ENCODE peak calls at places on chromosomes 4 and X, in eight cellular contexts. B, X, I, R, U, H, G and C are unnamed samples.

GRCh38 chrX:88425739-88426138 is 321.3 kb upstream of the CPXCR1 start:
- DNase-seq in I (no peak), H (peak), U (no peak), R (no peak), G (no peak), X (no peak), B (no peak), C (no peak)

GRCh38 chrX:11756354-11757318 is 1.4 kb upstream of the MSL3 start:
- DNase-seq in G (no peak), R (no peak), I (no peak), X (peak), B (no peak), H (no peak), U (no peak), C (no peak)

GRCh38 chr4:89681219-89681618 is 155.7 kb downstream of the SNCA start:
- DNase-seq in H (peak), B (no peak), X (no peak), U (no peak), I (no peak), R (no peak), G (no peak), C (no peak)

GRCh38 chr4:87120411-87121162 is 99.8 kb downstream of the KLHL8 start:
- DNase-seq in B (no peak), X (no peak), U (peak), H (no peak), I (peak), G (no peak), R (no peak), C (no peak)

GRCh38 chr4:173519130-173520101 is 10.6 kb downstream of the HAND2 start:
- DNase-seq in G (no peak), X (peak), I (peak), R (no peak), H (no peak), U (no peak), B (no peak), C (peak)

GRCh38 chr4:8097141-8097541 is 61.5 kb downstream of the ABLIM2 start:
- DNase-seq in I (peak), U (no peak), H (no peak), B (no peak), R (no peak), G (no peak), X (no peak), C (no peak)

GRCh38 chrX:31228415-31228832 is 156.6 kb upstream of the FTHL17 start:
- DNase-seq in R (no peak), X (peak), B (no peak), G (no peak), H (no peak), U (no peak), I (no peak), C (no peak)

GRCh38 chr4:21726255-21726815 is 222.2 kb downstream of the KCNIP4 start:
- DNase-seq in R (no peak), U (no peak), I (no peak), H (no peak), G (no peak), X (peak), B (no peak), C (no peak)

GRCh38 chrX:15299945-15300851 is 15.2 kb downstream of the ASB11 start:
- DNase-seq in G (no peak), R (no peak), U (no peak), I (no peak), H (no peak), X (peak), B (no peak), C (no peak)

GRCh38 chr4:6258741-6259140 is 10.9 kb upstream of the WFS1 start:
- DNase-seq in X (no peak), U (no peak), H (no peak), I (peak), B (no peak), G (no peak), R (no peak), C (no peak)

GRCh38 chrX:19602866-19603620 is 87.7 kb upstream of the MAP3K15 start:
- DNase-seq in B (no peak), G (no peak), R (no peak), H (no peak), U (no peak), X (peak), I (no peak), C (no peak)

GRCh38 chrX:72079607-72080006 is 52.1 kb downstream of the RTL5 start:
- DNase-seq in G (no peak), R (no peak), X (no peak), B (no peak), U (no peak), H (no peak), I (no peak), C (peak)

GRCh38 chrX:118780915-118781314 is 42.7 kb upstream of the ZCCHC12 start:
- DNase-seq in I (no peak), H (no peak), G (no peak), U (no peak), R (no peak), B (no peak), X (peak), C (no peak)

GRCh38 chr4:41611881-41612871 is 74.2 kb downstream of the LIMCH1 start:
- DNase-seq in G (no peak), I (peak), R (no peak), X (peak), B (no peak), U (no peak), H (no peak), C (peak)

GRCh38 chr4:119082661-119083060 is 53.0 kb upstream of the MYOZ2 start:
- DNase-seq in U (no peak), I (no peak), B (no peak), R (no peak), H (no peak), G (no peak), X (no peak), C (no peak)

GRCh38 chr4:152500798-152501434 is 35.0 kb downstream of the FBXW7 start:
- DNase-seq in X (peak), U (peak), G (peak), I (no peak), B (peak), H (peak), R (no peak), C (no peak)

GRCh38 chr4:86359944-86360478 is at the start of gene MAPK10:
- DNase-seq in I (no peak), B (peak), X (peak), U (peak), H (peak), R (peak), G (peak), C (peak)

GRCh38 chr4:158938462-158939044 is 164.3 kb upstream of the RAPGEF2 start:
- DNase-seq in G (no peak), R (no peak), U (no peak), B (no peak), H (no peak), X (peak), I (no peak), C (no peak)

GRCh38 chrX:11792461-11793421 is 34.7 kb downstream of the MSL3 start:
- DNase-seq in R (no peak), I (no peak), G (peak), H (peak), X (no peak), B (peak), U (no peak), C (no peak)

GRCh38 chrX:125205084-125205917 is 114.4 kb upstream of the TEX13C start:
- DNase-seq in G (no peak), I (peak), R (no peak), H (no peak), U (peak), B (peak), X (no peak), C (peak)

GRCh38 chr4:152045781-152046571 is 285.2 kb upstream of the GATB start:
- DNase-seq in I (peak), G (no peak), R (peak), B (peak), X (peak), U (no peak), H (no peak), C (no peak)

GRCh38 chr4:112823141-112823540 is 186.2 kb downstream of the LARP7 start:
- DNase-seq in I (no peak), X (no peak), R (no peak), B (no peak), U (no peak), G (no peak), H (no peak), C (no peak)

GRCh38 chr4:82515705-82516104 is 46.1 kb downstream of the TMEM150C start:
- DNase-seq in X (peak), U (peak), G (no peak), H (no peak), R (no peak), I (no peak), B (no peak), C (peak)

GRCh38 chr4:78288327-78288726 is 231.2 kb downstream of the FRAS1 start:
- DNase-seq in H (no peak), I (no peak), X (peak), R (no peak), G (no peak), U (no peak), B (no peak), C (no peak)

GRCh38 chr4:15809058-15809457 is 30.9 kb downstream of the CD38 start:
- DNase-seq in G (no peak), R (no peak), B (no peak), I (no peak), U (no peak), X (no peak), H (peak), C (no peak)

GRCh38 chrX:69070949-69071650 is 94.2 kb downstream of the PJA1 start:
- DNase-seq in B (no peak), R (no peak), U (no peak), G (no peak), I (no peak), H (no peak), X (peak), C (peak)

GRCh38 chrX:115712484-115712883 is 151.5 kb downstream of the PLS3 start:
- DNase-seq in X (no peak), I (no peak), U (no peak), H (no peak), G (no peak), B (no peak), R (no peak), C (no peak)

GRCh38 chr4:176753049-176753448 is 39.7 kb downstream of the VEGFC start:
- DNase-seq in G (no peak), B (no peak), I (no peak), H (no peak), X (peak), R (no peak), U (no peak), C (no peak)

GRCh38 chrX:16970977-16971376 is 24.5 kb downstream of the REPS2 start:
- DNase-seq in U (no peak), I (no peak), B (no peak), R (no peak), X (peak), H (no peak), G (no peak), C (no peak)

GRCh38 chrX:7542566-7542965 is 300.4 kb upstream of the VCX start:
- DNase-seq in R (no peak), G (no peak), U (no peak), B (no peak), H (no peak), I (no peak), X (no peak), C (no peak)

GRCh38 chrX:78643874-78644273 is 15.3 kb downstream of the RTL3 start:
- DNase-seq in X (no peak), R (no peak), B (no peak), G (no peak), H (no peak), U (no peak), I (no peak), C (no peak)

GRCh38 chr4:4750187-4750586 is 109.3 kb upstream of the MSX1 start:
- DNase-seq in I (no peak), R (no peak), X (no peak), H (no peak), U (no peak), B (no peak), G (no peak), C (no peak)

GRCh38 chrX:38256019-38256418 is 35.3 kb upstream of the SRPX start:
- DNase-seq in I (no peak), G (no peak), B (no peak), U (no peak), R (no peak), X (no peak), H (no peak), C (no peak)

GRCh38 chr4:159366966-159367365 is 264.1 kb downstream of the RAPGEF2 start:
- DNase-seq in G (no peak), R (no peak), I (no peak), U (no peak), B (no peak), H (no peak), X (peak), C (peak)

GRCh38 chr4:146975535-146975934 is 29.9 kb upstream of the TTC29 start:
- DNase-seq in U (no peak), R (no peak), G (no peak), B (no peak), X (no peak), I (no peak), H (no peak), C (no peak)

GRCh38 chrX:120271218-120271617 is 20.6 kb downstream of the ZBTB33 start:
- DNase-seq in I (no peak), B (no peak), G (no peak), U (peak), X (no peak), R (no peak), H (no peak), C (no peak)